ENCODE peak calls at places on chromosomes 11 and 22, in eight cellular contexts. P is HFFc6, R is endothelial cell of umbilical vein, Z is psoas muscle, Y is RWPE2, U is coronary artery, S is fibroblast of the aortic adventitia, E is progenitor cell of endocrine pancreas. X is an unnamed sample.

GRCh38 chr11:69778373-69778772 is 3.2 kb upstream of the FGF4 start:
- DNase-seq in E (no peak), P (no peak), Z (no peak), S (no peak), Y (no peak), U (no peak), R (no peak), X (no peak)

GRCh38 chr11:131913267-131913666 is 542.9 kb downstream of the NTM start:
- DNase-seq in S (no peak), E (no peak), Y (no peak), U (no peak), P (no peak), Z (no peak), R (no peak), X (no peak)

GRCh38 chr11:21711341-21711740 is 481.5 kb upstream of the ANO5 start:
- DNase-seq in P (no peak), S (no peak), Z (no peak), R (no peak), Y (no peak), E (no peak), U (no peak), X (no peak)

GRCh38 chr11:88252208-88252607 is 77.0 kb upstream of the RAB38 start:
- DNase-seq in U (no peak), E (no peak), R (no peak), Y (no peak), S (no peak), Z (no peak), P (no peak), X (no peak)

GRCh38 chr11:97033178-97033577 is 643.4 kb downstream of the JRKL start:
- DNase-seq in E (no peak), R (no peak), U (no peak), S (no peak), P (no peak), Z (no peak), Y (no peak), X (no peak)

GRCh38 chr11:2466869-2467694 is 22.3 kb downstream of the KCNQ1 start:
- DNase-seq in U (peak), E (no peak), P (no peak), R (no peak), Y (peak), S (no peak), Z (no peak), X (no peak)

GRCh38 chr11:75626692-75627536 is 41.9 kb downstream of the MAP6 start:
- DNase-seq in R (no peak), U (no peak), Y (no peak), E (no peak), P (peak), Z (no peak), S (peak), X (peak)

GRCh38 chr11:104073950-104074349 is 37.5 kb downstream of the DDI1 start:
- DNase-seq in E (no peak), P (peak), R (no peak), S (peak), U (no peak), Y (no peak), Z (no peak), X (peak)

GRCh38 chr22:49884075-49884474 is 30.4 kb downstream of the ZBED4 start:
- DNase-seq in S (no peak), P (no peak), Y (no peak), U (no peak), Z (no peak), R (no peak), E (no peak), X (no peak)

GRCh38 chr11:12324585-12324984 is 52.8 kb upstream of the PARVA start:
- DNase-seq in Z (no peak), Y (no peak), S (no peak), R (no peak), E (no peak), P (no peak), U (no peak), X (no peak)

GRCh38 chr11:37527545-37527944 is 929.5 kb upstream of the RAG2 start:
- DNase-seq in Y (no peak), P (no peak), U (no peak), Z (no peak), E (no peak), R (no peak), S (no peak), X (no peak)

GRCh38 chr11:9951714-9952275 is 287.9 kb downstream of the SWAP70 start:
- DNase-seq in Y (no peak), R (no peak), P (no peak), Z (peak), E (no peak), S (peak), U (no peak), X (no peak)

GRCh38 chr22:23306926-23307325 is 126.6 kb downstream of the BCR start:
- DNase-seq in R (no peak), P (no peak), Y (peak), S (no peak), E (no peak), Z (no peak), U (no peak), X (no peak)

GRCh38 chr22:23781533-23781932 is 5.2 kb upstream of the SMARCB1 start:
- DNase-seq in Y (peak), P (peak), S (peak), Z (peak), U (no peak), E (no peak), R (no peak), X (peak)

GRCh38 chr11:63871962-63872832 is 33.3 kb downstream of the MARK2 start:
- DNase-seq in Z (peak), R (peak), Y (peak), E (peak), S (peak), P (peak), U (peak), X (peak)

GRCh38 chr22:33584152-33584551 is 336.1 kb downstream of the LARGE1 start:
- DNase-seq in P (no peak), R (no peak), U (no peak), E (no peak), Y (no peak), S (no peak), Z (no peak), X (no peak)

GRCh38 chr11:46305295-46305694 is 27.8 kb downstream of the CREB3L1 start:
- DNase-seq in P (peak), Z (no peak), Y (no peak), R (no peak), S (peak), U (no peak), E (no peak), X (peak)

GRCh38 chr11:129190087-129190486 is 2.0 kb downstream of the ARHGAP32 start:
- DNase-seq in Y (no peak), U (no peak), R (no peak), E (no peak), Z (no peak), S (no peak), P (no peak), X (peak)

GRCh38 chr11:74280494-74280893 is 30.9 kb downstream of the P4HA3 start:
- DNase-seq in E (no peak), U (no peak), P (no peak), Y (no peak), R (no peak), Z (no peak), S (no peak), X (no peak)

GRCh38 chr22:17205432-17205831 is 13.8 kb downstream of the ADA2 start:
- DNase-seq in S (no peak), E (no peak), Y (no peak), P (no peak), R (no peak), U (no peak), Z (peak), X (no peak)

GRCh38 chr11:110973401-110973980 is 261.3 kb upstream of the ARHGAP20 start:
- DNase-seq in S (no peak), U (no peak), Z (no peak), R (no peak), E (no peak), Y (no peak), P (no peak), X (no peak)

GRCh38 chr22:50184004-50184461 is 1.7 kb upstream of the TRABD start:
- DNase-seq in U (no peak), R (no peak), Z (peak), E (no peak), P (peak), Y (no peak), S (peak), X (no peak)

GRCh38 chr22:36301384-36301828 is 48.5 kb downstream of the APOL1 start:
- DNase-seq in S (peak), U (no peak), Y (no peak), P (peak), R (peak), E (peak), Z (peak), X (peak)

GRCh38 chr11:45159781-45160365 is 13.4 kb downstream of the PRDM11 start:
- DNase-seq in E (no peak), P (no peak), Y (no peak), U (peak), S (no peak), R (no peak), Z (no peak), X (no peak)

GRCh38 chr11:131370090-131370751 is at the start of gene NTM:
- DNase-seq in Z (peak), U (no peak), S (peak), R (no peak), Y (no peak), E (no peak), P (peak), X (peak)

GRCh38 chr11:45577755-45578154 is 87.7 kb downstream of the CHST1 start:
- DNase-seq in Z (no peak), E (no peak), R (no peak), U (no peak), P (no peak), Y (no peak), S (no peak), X (no peak)

GRCh38 chr11:121067912-121068652 is 33.0 kb upstream of the TECTA start:
- DNase-seq in P (no peak), U (no peak), R (no peak), Y (no peak), E (no peak), S (no peak), Z (no peak), X (no peak)

GRCh38 chr11:122733301-122733686 is 77.8 kb downstream of the UBASH3B start:
- DNase-seq in U (no peak), Z (no peak), Y (no peak), P (no peak), S (peak), R (peak), E (no peak), X (peak)

GRCh38 chr11:7983832-7984590 is 3.1 kb upstream of the EIF3F start:
- DNase-seq in U (no peak), S (no peak), Y (no peak), P (no peak), Z (no peak), R (no peak), E (no peak), X (no peak)

GRCh38 chr11:107752508-107752907 is 40.7 kb upstream of the SLN start:
- DNase-seq in R (no peak), Y (no peak), U (no peak), E (no peak), Z (no peak), S (no peak), P (no peak), X (no peak)

GRCh38 chr22:26502688-26503561 is 9.3 kb downstream of the TFIP11 start:
- DNase-seq in Z (peak), E (no peak), R (peak), S (peak), P (peak), Y (no peak), U (no peak), X (peak)

GRCh38 chr11:56750190-56750589 is 1.7 kb upstream of the OR9G4 start:
- DNase-seq in E (no peak), Z (no peak), Y (no peak), S (no peak), P (no peak), U (no peak), R (no peak), X (no peak)

DNA sequence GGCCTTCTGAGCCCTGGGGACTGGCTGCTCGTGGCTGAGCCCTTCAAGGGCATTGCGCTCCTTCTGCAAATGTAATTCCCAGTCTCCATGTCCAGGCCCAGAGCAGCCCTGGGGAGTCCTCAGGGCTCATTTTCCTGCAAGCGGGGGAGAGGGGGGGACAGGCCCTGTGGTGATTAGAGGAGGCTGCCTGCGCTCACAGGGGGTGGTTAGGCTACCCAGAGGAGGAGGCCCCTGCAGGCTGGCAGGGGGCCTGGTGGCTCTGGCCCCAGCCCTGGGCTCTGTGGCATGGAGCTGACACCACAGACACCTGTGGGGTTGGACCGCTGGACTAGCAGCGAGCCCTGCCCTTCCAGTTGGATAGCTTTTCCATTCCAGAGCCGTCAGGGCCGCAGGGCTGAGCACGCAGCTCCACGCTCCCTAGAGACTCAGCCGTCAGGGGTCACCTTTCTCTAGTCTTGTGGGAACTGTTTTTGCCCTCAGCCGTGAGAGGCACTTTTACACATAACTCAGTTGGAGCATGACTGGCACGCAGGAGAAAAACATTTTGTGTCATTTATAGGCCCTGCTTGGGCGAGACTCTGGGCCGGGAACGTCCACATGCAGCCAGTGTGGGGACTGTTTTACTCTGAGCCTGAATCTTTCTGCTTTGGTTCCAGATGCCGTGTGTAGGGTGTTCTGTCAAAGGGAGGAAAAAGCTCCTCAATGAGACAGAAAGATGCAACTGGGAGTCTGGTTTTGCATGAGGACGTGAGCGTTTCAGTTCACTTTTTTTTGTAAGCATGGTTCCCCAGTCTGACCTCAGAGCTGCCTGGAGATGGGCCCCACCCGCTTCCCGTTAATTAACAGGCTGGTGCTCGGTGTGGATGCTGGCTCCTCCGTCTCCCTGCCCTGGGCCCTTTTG is 58.1 kb downstream of the LRP5 start:
- DNase-seq in E (no peak), S (peak), P (no peak), R (no peak), Z (no peak), Y (no peak), U (peak), X (no peak)
- TF ChIP-seq CTCF in E (no peak), S (no peak), P (no peak), R (no peak), Z (no peak), Y (no peak), U (no peak), X (no peak)

DNA sequence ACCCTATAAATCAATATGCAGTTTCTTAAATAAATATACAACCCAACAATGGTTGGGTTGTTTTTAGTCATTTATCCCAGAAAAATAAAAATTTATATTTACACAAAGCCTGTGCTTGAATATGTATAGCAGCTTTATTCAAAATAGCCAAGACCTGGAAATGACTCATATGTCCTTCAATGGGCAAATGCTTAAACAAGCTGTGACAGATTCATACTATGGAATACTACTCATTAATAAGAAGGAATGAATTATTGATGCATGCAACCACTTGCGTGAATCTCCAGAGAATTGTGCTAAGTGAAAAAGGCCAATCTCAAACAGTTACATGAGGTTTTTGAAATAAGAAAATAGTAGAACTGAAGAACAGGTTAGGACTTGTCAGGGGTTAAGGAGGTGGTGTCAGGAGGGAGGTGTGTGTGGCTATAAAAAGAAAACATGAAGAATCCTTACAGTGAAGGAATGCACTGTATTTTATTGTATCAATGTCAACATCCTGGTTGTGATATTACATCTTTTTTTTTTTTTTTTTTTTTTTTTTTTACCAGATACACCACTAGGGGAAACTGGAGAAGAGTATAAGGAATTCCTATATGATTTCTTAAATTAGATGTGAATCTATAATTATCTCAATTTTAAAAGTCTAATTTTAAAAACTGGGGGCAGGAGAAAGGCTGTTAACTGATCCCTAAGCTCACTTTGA is 82.4 kb upstream of the CD44 start:
- DNase-seq in R (peak), Z (no peak), Y (no peak), U (no peak), E (no peak), S (no peak), P (no peak), X (peak)
- TF ChIP-seq CTCF in R (no peak), Z (no peak), Y (no peak), U (no peak), E (no peak), S (no peak), P (peak), X (no peak)

GRCh38 chr11:15198284-15198683 is 83.6 kb downstream of the INSC start:
- DNase-seq in P (no peak), Y (no peak), S (no peak), Z (no peak), U (no peak), R (no peak), E (no peak), X (no peak)

GRCh38 chr11:15201586-15201985 is 86.9 kb downstream of the INSC start:
- DNase-seq in Z (no peak), U (no peak), Y (no peak), E (no peak), S (no peak), P (no peak), R (no peak), X (no peak)

GRCh38 chr11:15200696-15201095 is 86.0 kb downstream of the INSC start:
- DNase-seq in S (no peak), R (no peak), P (no peak), U (no peak), Z (no peak), E (no peak), Y (no peak), X (no peak)

GRCh38 chr11:15197696-15198095 is 83.0 kb downstream of the INSC start:
- DNase-seq in Z (no peak), R (no peak), P (no peak), S (peak), U (no peak), Y (no peak), E (no peak), X (no peak)

GRCh38 chr11:15199693-15200092 is 85.0 kb downstream of the INSC start:
- DNase-seq in P (no peak), E (no peak), R (no peak), Y (no peak), S (peak), U (no peak), Z (peak), X (peak)
- TF ChIP-seq CTCF in P (no peak), E (no peak), R (no peak), Y (no peak), S (no peak), U (no peak), Z (no peak), X (no peak)

GRCh38 chr22:21447694-21448402 is 19.3 kb upstream of the TMEM191C start:
- DNase-seq in Z (peak), Y (peak), S (no peak), U (no peak), E (no peak), P (no peak), R (no peak), X (no peak)
- TF ChIP-seq CTCF in Z (no peak), Y (no peak), S (no peak), U (no peak), E (peak), P (peak), R (no peak), X (peak)

DNA sequence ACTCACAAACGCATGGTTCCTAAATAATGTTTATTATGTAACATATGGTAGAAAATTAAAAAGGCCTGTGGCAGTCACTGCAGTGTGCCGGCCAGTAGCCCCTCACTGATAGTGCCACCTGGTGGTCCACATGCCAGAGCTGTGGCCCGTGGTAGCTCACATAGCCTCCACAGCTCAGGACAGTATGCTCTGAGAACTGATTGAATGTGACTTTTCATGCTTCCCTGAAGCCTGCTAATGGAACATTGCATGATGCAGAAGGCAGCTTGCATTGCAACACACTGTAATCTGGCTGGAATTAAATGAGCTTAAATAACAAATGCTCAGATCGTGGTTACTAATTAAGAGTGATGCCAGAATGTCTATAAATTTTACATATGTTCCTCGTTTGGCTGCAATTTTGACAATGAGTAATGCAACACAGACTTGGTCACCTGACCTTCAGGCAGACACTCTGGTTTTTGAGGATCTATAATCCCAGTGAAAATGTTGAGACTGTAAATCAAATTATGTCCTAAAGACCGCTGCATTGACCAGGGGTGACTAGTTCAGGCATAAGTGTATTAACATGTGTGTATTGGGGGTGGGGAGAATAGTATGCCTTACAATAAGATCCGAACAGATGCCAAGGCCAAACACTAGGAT is 566.4 kb downstream of the METTL15 start:
- DNase-seq in E (no peak), U (no peak), Y (no peak), R (peak), P (peak), Z (no peak), S (peak), X (no peak)
- TF ChIP-seq CTCF in E (peak), U (no peak), Y (peak), R (peak), P (peak), Z (no peak), S (peak), X (peak)

GRCh38 chr11:810040-810567 is 337 bp downstream of the RPLP2 start:
- DNase-seq in R (no peak), P (no peak), Y (no peak), S (no peak), E (no peak), U (no peak), Z (no peak), X (no peak)
- TF ChIP-seq CTCF in R (no peak), P (peak), Y (no peak), S (no peak), E (peak), U (no peak), Z (no peak), X (no peak)

GRCh38 chr22:30043181-30043580 is 37.1 kb upstream of the HORMAD2 start:
- DNase-seq in P (no peak), R (peak), U (no peak), Y (no peak), S (no peak), E (no peak), Z (no peak), X (no peak)
- TF ChIP-seq CTCF in P (no peak), R (no peak), U (no peak), Y (no peak), S (no peak), E (no peak), Z (no peak), X (no peak)

DNA sequence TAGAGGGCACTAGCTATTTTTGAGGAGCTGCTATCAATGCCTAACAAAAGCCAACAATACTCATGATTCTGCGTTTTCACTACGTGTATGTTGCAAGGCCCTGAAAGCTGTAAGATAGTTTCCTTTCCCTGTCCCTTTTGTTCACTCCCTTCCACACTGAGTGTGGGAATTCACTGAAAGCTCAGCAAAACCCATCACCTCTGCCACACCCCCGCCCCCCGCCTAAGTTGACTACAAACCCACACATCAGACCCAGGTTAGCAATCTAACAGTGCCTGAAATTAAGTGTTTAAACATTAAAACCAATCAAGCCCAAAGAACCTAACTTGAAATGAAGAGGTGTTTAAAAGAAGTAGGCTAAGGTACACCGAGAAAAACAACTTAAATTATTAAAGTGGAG is 6.1 kb upstream of the LDLRAD3 start:
- DNase-seq in P (no peak), Y (no peak), U (no peak), E (no peak), Z (no peak), R (no peak), S (no peak), X (no peak)
- TF ChIP-seq CTCF in P (no peak), Y (no peak), U (no peak), E (no peak), Z (no peak), R (no peak), S (no peak), X (no peak)

X was measured in bronchial epithelial cell.